ENCODE peak calls at places on chromosomes 16 and 17, in four cellular contexts. W, A, S and U are unnamed samples.

GRCh38 chr16:56795011-56795410 is 65.1 kb downstream of the NUP93 start:
- DNase-seq in W (no peak), A (no peak), S (no peak), U (no peak)

GRCh38 chr17:45404870-45405249 is 27.8 kb downstream of the ARHGAP27 start:
- DNase-seq in W (no peak), A (no peak), S (no peak), U (no peak)

GRCh38 chr16:2009302-2009711 is 314 bp downstream of the ZNF598 start:
- DNase-seq in W (no peak), A (no peak), S (no peak), U (no peak)

GRCh38 chr17:38357488-38358123 is 6.0 kb downstream of the SOCS7 start:
- DNase-seq in W (no peak), A (no peak), S (no peak), U (no peak)

GRCh38 chr17:42677921-42678781 is 1.4 kb upstream of the PLEKHH3 start:
- DNase-seq in W (peak; percentile 92), A (peak; percentile 78), S (peak; percentile 96), U (peak; percentile 73)

GRCh38 chr16:67884684-67885083 is at the start of gene NRN1L:
- DNase-seq in W (peak; percentile 97), A (peak; percentile 95), S (peak; percentile 90), U (peak; percentile 89)

GRCh38 chr16:57775661-57776469 is 26.4 kb downstream of the KIFC3 start:
- DNase-seq in W (peak; percentile 83), A (peak; percentile 52), S (peak; percentile 88), U (no peak)

GRCh38 chr17:41065829-41066624 is at the start of gene KRTAP2-4:
- DNase-seq in W (no peak), A (peak; percentile 85), S (no peak), U (peak; percentile 98)

GRCh38 chr16:29697391-29697790 is 18.4 kb downstream of the QPRT start:
- DNase-seq in W (no peak), A (no peak), S (no peak), U (no peak)

GRCh38 chr16:85376292-85377095 is 236.6 kb upstream of the GSE1 start:
- DNase-seq in W (peak; percentile 76), A (no peak), S (no peak), U (no peak)

GRCh38 chr17:64133546-64134215 is 3.7 kb upstream of the ERN1 start:
- DNase-seq in W (no peak), A (peak; percentile 87), S (peak; percentile 70), U (peak; percentile 70)

GRCh38 chr17:42819939-42820535 is 4.0 kb downstream of the BECN1 start:
- DNase-seq in W (peak; percentile 56), A (peak; percentile 76), S (peak; percentile 75), U (peak; percentile 37)

GRCh38 chr16:5706206-5706605 is 608.6 kb upstream of the EEF2KMT start:
- DNase-seq in W (no peak), A (no peak), S (no peak), U (no peak)

GRCh38 chr17:4901648-4902344 is 1.1 kb downstream of the CHRNE start:
- DNase-seq in W (peak; percentile 63), A (no peak), S (no peak), U (no peak)

GRCh38 chr16:51981725-51982124 is 565.2 kb downstream of the TOX3 start:
- DNase-seq in W (no peak), A (no peak), S (no peak), U (no peak)

GRCh38 chr16:81583893-81584705 is 139.5 kb downstream of the CMIP start:
- DNase-seq in W (no peak), A (no peak), S (no peak), U (peak; percentile 82)

GRCh38 chr17:38554430-38555350 is 51.1 kb downstream of the SRCIN1 start:
- DNase-seq in W (no peak), A (peak; percentile 43), S (no peak), U (peak; percentile 14)

GRCh38 chr16:8572919-8573724 is 17.2 kb downstream of the TMEM114 start:
- DNase-seq in W (no peak), A (peak; percentile 82), S (peak; percentile 41), U (peak; percentile 37)

GRCh38 chr17:58308985-58309917 is 19.3 kb downstream of the TSPOAP1 start:
- DNase-seq in W (peak; percentile 52), A (no peak), S (no peak), U (no peak)

GRCh38 chr17:56031636-56032035 is 121.6 kb upstream of the ANKFN1 start:
- DNase-seq in W (no peak), A (no peak), S (no peak), U (no peak)

GRCh38 chr17:17904171-17905035 is 67.6 kb upstream of the SREBF1 start:
- DNase-seq in W (no peak), A (no peak), S (no peak), U (no peak)